ENCODE peak calls at places on chromosomes 13 and 19, in ten cellular contexts. One of them, this sample, is unnamed.

GRCh38 chr13:40331802-40332201 is 334.6 kb downstream of the FOXO1 start:
- DNase-seq in CD4-positive, alpha-beta T cell: no peak
- DNase-seq in heart right ventricle: no peak
- DNase-seq in neural progenitor cell: no peak
- DNase-seq in Panc1: no peak
- DNase-seq in lung: no peak
- DNase-seq in H1: no peak
- DNase-seq in prostate gland: no peak
- DNase-seq in heart left ventricle: no peak
- DNase-seq in hepatocyte: no peak
- DNase-seq in this sample: no peak

GRCh38 chr19:31232871-31233270 is 116.4 kb downstream of the TSHZ3 start:
- DNase-seq in lung: no peak
- DNase-seq in heart left ventricle: no peak
- DNase-seq in H1: no peak
- DNase-seq in neural progenitor cell: no peak
- DNase-seq in CD4-positive, alpha-beta T cell: no peak
- DNase-seq in Panc1: no peak
- DNase-seq in heart right ventricle: no peak
- DNase-seq in hepatocyte: no peak
- DNase-seq in prostate gland: no peak
- DNase-seq in this sample: no peak

GRCh38 chr19:40633207-40633606 is 32.0 kb downstream of the LTBP4 start:
- DNase-seq in hepatocyte: no peak
- DNase-seq in heart left ventricle: no peak
- DNase-seq in Panc1: no peak
- DNase-seq in H1: no peak
- DNase-seq in CD4-positive, alpha-beta T cell: no peak
- DNase-seq in prostate gland: no peak
- DNase-seq in lung: no peak
- DNase-seq in neural progenitor cell: no peak
- DNase-seq in heart right ventricle: no peak
- DNase-seq in this sample: no peak

GRCh38 chr19:56097776-56098175 is 23.3 kb downstream of the ZNF787 start:
- DNase-seq in Panc1: no peak
- DNase-seq in heart right ventricle: no peak
- DNase-seq in prostate gland: no peak
- DNase-seq in CD4-positive, alpha-beta T cell: no peak
- DNase-seq in hepatocyte: no peak
- DNase-seq in heart left ventricle: no peak
- DNase-seq in neural progenitor cell: no peak
- DNase-seq in H1: no peak
- DNase-seq in lung: no peak
- DNase-seq in this sample: no peak

GRCh38 chr13:105519766-105520165 is 1015.7 kb downstream of the EFNB2 start:
- DNase-seq in heart right ventricle: no peak
- DNase-seq in Panc1: no peak
- DNase-seq in heart left ventricle: no peak
- DNase-seq in CD4-positive, alpha-beta T cell: no peak
- DNase-seq in neural progenitor cell: no peak
- DNase-seq in H1: no peak
- DNase-seq in hepatocyte: no peak
- DNase-seq in lung: no peak
- DNase-seq in prostate gland: no peak
- DNase-seq in this sample: no peak

GRCh38 chr13:104450006-104450405 is 1383.8 kb upstream of the SLC10A2 start:
- DNase-seq in lung: no peak
- DNase-seq in hepatocyte: no peak
- DNase-seq in heart right ventricle: no peak
- DNase-seq in neural progenitor cell: no peak
- DNase-seq in Panc1: no peak
- DNase-seq in prostate gland: no peak
- DNase-seq in heart left ventricle: no peak
- DNase-seq in CD4-positive, alpha-beta T cell: no peak
- DNase-seq in H1: no peak
- DNase-seq in this sample: no peak

GRCh38 chr13:99154064-99154463 is 46.6 kb upstream of the UBAC2 start:
- DNase-seq in H1: no peak
- DNase-seq in hepatocyte: no peak
- DNase-seq in prostate gland: no peak
- DNase-seq in CD4-positive, alpha-beta T cell: no peak
- DNase-seq in Panc1: no peak
- DNase-seq in neural progenitor cell: no peak
- DNase-seq in heart left ventricle: no peak
- DNase-seq in lung: no peak
- DNase-seq in heart right ventricle: no peak
- DNase-seq in this sample: no peak

GRCh38 chr13:80204642-80205041 is 136.3 kb downstream of the SPRY2 start:
- DNase-seq in prostate gland: no peak
- DNase-seq in H1: no peak
- DNase-seq in heart right ventricle: no peak
- DNase-seq in Panc1: no peak
- DNase-seq in CD4-positive, alpha-beta T cell: no peak
- DNase-seq in lung: no peak
- DNase-seq in neural progenitor cell: no peak
- DNase-seq in hepatocyte: no peak
- DNase-seq in heart left ventricle: no peak
- DNase-seq in this sample: no peak

GRCh38 chr19:38034153-38034835 is 127.3 kb downstream of the SIPA1L3 start:
- DNase-seq in Panc1: no peak
- DNase-seq in lung: no peak
- DNase-seq in neural progenitor cell: no peak
- DNase-seq in H1: no peak
- DNase-seq in prostate gland: no peak
- DNase-seq in hepatocyte: no peak
- DNase-seq in CD4-positive, alpha-beta T cell: no peak
- DNase-seq in heart right ventricle: no peak
- DNase-seq in heart left ventricle: no peak
- DNase-seq in this sample: no peak

GRCh38 chr13:33606692-33607091 is 211.3 kb upstream of the RFC3 start:
- DNase-seq in heart right ventricle: no peak
- DNase-seq in neural progenitor cell: peak; percentile 79
- DNase-seq in prostate gland: no peak
- DNase-seq in hepatocyte: peak; percentile 54
- DNase-seq in H1: no peak
- DNase-seq in CD4-positive, alpha-beta T cell: no peak
- DNase-seq in Panc1: no peak
- DNase-seq in lung: no peak
- DNase-seq in heart left ventricle: no peak
- DNase-seq in this sample: peak; percentile 39

GRCh38 chr19:2424686-2425621 is 2.4 kb downstream of the TIMM13 start:
- DNase-seq in prostate gland: no peak
- DNase-seq in neural progenitor cell: peak; percentile 85
- DNase-seq in hepatocyte: peak; percentile 81
- DNase-seq in heart left ventricle: peak; percentile 64
- DNase-seq in heart right ventricle: no peak
- DNase-seq in H1: peak; percentile 84
- DNase-seq in lung: no peak
- DNase-seq in CD4-positive, alpha-beta T cell: no peak
- DNase-seq in Panc1: no peak
- DNase-seq in this sample: no peak

DNA sequence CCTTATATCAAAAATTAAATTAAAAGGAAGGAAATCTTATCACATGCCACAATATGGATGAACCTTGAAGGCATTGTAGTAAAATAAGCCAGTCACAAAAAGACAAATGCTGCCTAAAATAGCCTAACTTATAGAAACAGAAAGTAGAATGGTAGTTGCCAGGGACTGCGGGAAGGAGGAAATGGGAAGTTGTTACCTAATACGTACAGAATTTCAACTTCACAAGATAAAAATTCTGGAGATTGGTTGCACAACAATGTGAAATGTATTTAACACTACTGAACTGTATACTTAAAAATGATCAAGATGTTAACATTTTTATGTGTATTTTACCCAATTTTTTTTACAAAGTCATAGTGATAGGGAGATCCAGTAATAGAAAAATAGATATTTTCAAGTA is 10.2 kb upstream of the N4BP2L2 start:
- DNase-seq in prostate gland: no peak
- DNase-seq in H1: no peak
- DNase-seq in CD4-positive, alpha-beta T cell: no peak
- DNase-seq in lung: no peak
- DNase-seq in heart right ventricle: no peak
- DNase-seq in hepatocyte: no peak
- DNase-seq in neural progenitor cell: no peak
- DNase-seq in heart left ventricle: no peak
- DNase-seq in Panc1: no peak
- DNase-seq in this sample: no peak
- H3K27ac ChIP-seq in prostate gland: no peak overlapping the region
- H3K27ac ChIP-seq in H1: no peak overlapping the region
- H3K27ac ChIP-seq in CD4-positive, alpha-beta T cell: no peak overlapping the region
- H3K27ac ChIP-seq in lung: no peak overlapping the region
- H3K27ac ChIP-seq in heart right ventricle: no peak overlapping the region
- H3K27ac ChIP-seq in hepatocyte: no peak overlapping the region
- H3K27ac ChIP-seq in neural progenitor cell: no peak overlapping the region
- H3K27ac ChIP-seq in heart left ventricle: no peak overlapping the region
- H3K27ac ChIP-seq in Panc1: no peak overlapping the region
- H3K27ac ChIP-seq in this sample: no peak overlapping the region

GRCh38 chr13:95128045-95128643 is 173.1 kb downstream of the ABCC4 start:
- DNase-seq in neural progenitor cell: peak; percentile 21
- DNase-seq in prostate gland: no peak
- DNase-seq in CD4-positive, alpha-beta T cell: no peak
- DNase-seq in Panc1: peak; percentile 28
- DNase-seq in heart left ventricle: no peak
- DNase-seq in heart right ventricle: no peak
- DNase-seq in lung: no peak
- DNase-seq in hepatocyte: no peak
- DNase-seq in H1: no peak
- DNase-seq in this sample: no peak
- H3K27ac ChIP-seq in neural progenitor cell: no peak overlapping the region
- H3K27ac ChIP-seq in prostate gland: peak overlapping the region; percentile 34
- H3K27ac ChIP-seq in CD4-positive, alpha-beta T cell: no peak overlapping the region
- H3K27ac ChIP-seq in Panc1: peak overlapping the region; percentile 90
- H3K27ac ChIP-seq in heart left ventricle: no peak overlapping the region
- H3K27ac ChIP-seq in heart right ventricle: no peak overlapping the region
- H3K27ac ChIP-seq in lung: no peak overlapping the region
- H3K27ac ChIP-seq in hepatocyte: peak overlapping the region; percentile 18
- H3K27ac ChIP-seq in H1: no peak overlapping the region
- H3K27ac ChIP-seq in this sample: no peak overlapping the region

GRCh38 chr19:49873834-49874233 is 3.3 kb downstream of the AKT1S1 start:
- DNase-seq in Panc1: no peak
- DNase-seq in hepatocyte: no peak
- DNase-seq in prostate gland: no peak
- DNase-seq in heart left ventricle: no peak
- DNase-seq in heart right ventricle: no peak
- DNase-seq in CD4-positive, alpha-beta T cell: no peak
- DNase-seq in H1: no peak
- DNase-seq in lung: no peak
- DNase-seq in neural progenitor cell: no peak
- DNase-seq in this sample: no peak
- H3K27ac ChIP-seq in Panc1: peak overlapping the region; percentile 98
- H3K27ac ChIP-seq in hepatocyte: no peak overlapping the region
- H3K27ac ChIP-seq in prostate gland: no peak overlapping the region
- H3K27ac ChIP-seq in heart left ventricle: no peak overlapping the region
- H3K27ac ChIP-seq in heart right ventricle: no peak overlapping the region
- H3K27ac ChIP-seq in CD4-positive, alpha-beta T cell: no peak overlapping the region
- H3K27ac ChIP-seq in H1: no peak overlapping the region
- H3K27ac ChIP-seq in lung: no peak overlapping the region
- H3K27ac ChIP-seq in neural progenitor cell: no peak overlapping the region
- H3K27ac ChIP-seq in this sample: no peak overlapping the region

DNA sequence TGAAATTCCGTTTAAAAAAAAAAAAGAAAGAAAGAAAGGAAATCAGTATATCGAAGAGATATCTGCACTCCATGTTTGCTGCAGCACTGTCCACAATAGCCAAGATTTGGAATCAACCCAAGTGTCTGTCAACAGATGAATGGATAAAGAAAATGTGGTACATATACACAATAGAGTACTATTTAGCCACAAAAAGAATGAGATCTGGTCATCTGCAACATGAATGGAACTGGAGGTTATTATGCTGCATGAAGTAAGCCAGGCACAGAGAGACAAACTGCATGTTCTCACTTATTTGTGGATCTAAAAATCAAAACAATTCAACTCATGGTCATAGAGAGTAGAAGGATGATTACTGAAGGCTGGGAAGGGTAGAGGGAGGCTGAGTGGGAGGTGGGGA is 16.3 kb downstream of the ZNF565 start:
- DNase-seq in prostate gland: no peak
- DNase-seq in hepatocyte: no peak
- DNase-seq in neural progenitor cell: no peak
- DNase-seq in Panc1: no peak
- DNase-seq in heart left ventricle: no peak
- DNase-seq in H1: no peak
- DNase-seq in CD4-positive, alpha-beta T cell: no peak
- DNase-seq in heart right ventricle: no peak
- DNase-seq in lung: no peak
- DNase-seq in this sample: no peak
- H3K27ac ChIP-seq in prostate gland: no peak overlapping the region
- H3K27ac ChIP-seq in hepatocyte: no peak overlapping the region
- H3K27ac ChIP-seq in neural progenitor cell: no peak overlapping the region
- H3K27ac ChIP-seq in Panc1: no peak overlapping the region
- H3K27ac ChIP-seq in heart left ventricle: no peak overlapping the region
- H3K27ac ChIP-seq in H1: no peak overlapping the region
- H3K27ac ChIP-seq in CD4-positive, alpha-beta T cell: no peak overlapping the region
- H3K27ac ChIP-seq in heart right ventricle: no peak overlapping the region
- H3K27ac ChIP-seq in lung: no peak overlapping the region
- H3K27ac ChIP-seq in this sample: peak overlapping the region; percentile 67